ENCODE peak calls at places on chromosomes 5 and 9, in nine cellular contexts. One of them, this sample, is unnamed.

GRCh38 chr9:136328622-136329041 is 1.3 kb downstream of the GPSM1 start:
- DNase-seq in T-helper 2 cell: no peak
- DNase-seq in HuH-7: no peak
- DNase-seq in NCI-H1048: no peak
- DNase-seq in activated T-cell treated with anti-CD3 and anti-CD28 coated beads for 1 hour: no peak
- DNase-seq in substantia nigra: no peak
- DNase-seq in ascending aorta: no peak
- DNase-seq in stimulated activated CD4-positive, alpha-beta T cell treated with anti-CD3 and anti-CD28 coated beads, TNF-alpha, amount 100 ng/mL, for 1 hour: no peak
- DNase-seq in colonic mucosa: no peak
- DNase-seq in this sample: no peak

GRCh38 chr5:131496400-131496713 is 138.7 kb downstream of the RAPGEF6 start:
- DNase-seq in T-helper 2 cell: no peak
- DNase-seq in HuH-7: no peak
- DNase-seq in NCI-H1048: no peak
- DNase-seq in activated T-cell treated with anti-CD3 and anti-CD28 coated beads for 1 hour: no peak
- DNase-seq in substantia nigra: no peak
- DNase-seq in ascending aorta: no peak
- DNase-seq in stimulated activated CD4-positive, alpha-beta T cell treated with anti-CD3 and anti-CD28 coated beads, TNF-alpha, amount 100 ng/mL, for 1 hour: no peak
- DNase-seq in colonic mucosa: no peak
- DNase-seq in this sample: no peak

GRCh38 chr9:73773896-73774295 is 622.2 kb downstream of the ANXA1 start:
- DNase-seq in T-helper 2 cell: no peak
- DNase-seq in HuH-7: no peak
- DNase-seq in NCI-H1048: no peak
- DNase-seq in activated T-cell treated with anti-CD3 and anti-CD28 coated beads for 1 hour: no peak
- DNase-seq in substantia nigra: no peak
- DNase-seq in ascending aorta: no peak
- DNase-seq in stimulated activated CD4-positive, alpha-beta T cell treated with anti-CD3 and anti-CD28 coated beads, TNF-alpha, amount 100 ng/mL, for 1 hour: no peak
- DNase-seq in colonic mucosa: no peak
- DNase-seq in this sample: no peak

GRCh38 chr9:81002242-81002641 is 687.1 kb downstream of the TLE1 start:
- DNase-seq in T-helper 2 cell: no peak
- DNase-seq in HuH-7: no peak
- DNase-seq in NCI-H1048: no peak
- DNase-seq in activated T-cell treated with anti-CD3 and anti-CD28 coated beads for 1 hour: no peak
- DNase-seq in substantia nigra: no peak
- DNase-seq in ascending aorta: no peak
- DNase-seq in stimulated activated CD4-positive, alpha-beta T cell treated with anti-CD3 and anti-CD28 coated beads, TNF-alpha, amount 100 ng/mL, for 1 hour: no peak
- DNase-seq in colonic mucosa: no peak
- DNase-seq in this sample: no peak

GRCh38 chr5:88425124-88425523 is 156.5 kb upstream of the TMEM161B start:
- DNase-seq in T-helper 2 cell: no peak
- DNase-seq in HuH-7: no peak
- DNase-seq in NCI-H1048: no peak
- DNase-seq in activated T-cell treated with anti-CD3 and anti-CD28 coated beads for 1 hour: no peak
- DNase-seq in substantia nigra: no peak
- DNase-seq in ascending aorta: no peak
- DNase-seq in stimulated activated CD4-positive, alpha-beta T cell treated with anti-CD3 and anti-CD28 coated beads, TNF-alpha, amount 100 ng/mL, for 1 hour: no peak
- DNase-seq in colonic mucosa: no peak
- DNase-seq in this sample: no peak

GRCh38 chr9:121609845-121610637 is 41.4 kb upstream of the DAB2IP start:
- DNase-seq in T-helper 2 cell: no peak
- DNase-seq in HuH-7: no peak
- DNase-seq in NCI-H1048: no peak
- DNase-seq in activated T-cell treated with anti-CD3 and anti-CD28 coated beads for 1 hour: no peak
- DNase-seq in substantia nigra: no peak
- DNase-seq in ascending aorta: peak
- DNase-seq in stimulated activated CD4-positive, alpha-beta T cell treated with anti-CD3 and anti-CD28 coated beads, TNF-alpha, amount 100 ng/mL, for 1 hour: no peak
- DNase-seq in colonic mucosa: no peak
- DNase-seq in this sample: no peak

GRCh38 chr5:163498886-163499285 is 6.5 kb upstream of the MAT2B start:
- DNase-seq in T-helper 2 cell: no peak
- DNase-seq in HuH-7: no peak
- DNase-seq in NCI-H1048: no peak
- DNase-seq in activated T-cell treated with anti-CD3 and anti-CD28 coated beads for 1 hour: no peak
- DNase-seq in substantia nigra: no peak
- DNase-seq in ascending aorta: no peak
- DNase-seq in stimulated activated CD4-positive, alpha-beta T cell treated with anti-CD3 and anti-CD28 coated beads, TNF-alpha, amount 100 ng/mL, for 1 hour: no peak
- DNase-seq in colonic mucosa: no peak
- DNase-seq in this sample: no peak

GRCh38 chr9:134058716-134059115 is 9.1 kb downstream of the BRD3 start:
- DNase-seq in T-helper 2 cell: no peak
- DNase-seq in HuH-7: no peak
- DNase-seq in NCI-H1048: no peak
- DNase-seq in activated T-cell treated with anti-CD3 and anti-CD28 coated beads for 1 hour: no peak
- DNase-seq in substantia nigra: no peak
- DNase-seq in ascending aorta: no peak
- DNase-seq in stimulated activated CD4-positive, alpha-beta T cell treated with anti-CD3 and anti-CD28 coated beads, TNF-alpha, amount 100 ng/mL, for 1 hour: no peak
- DNase-seq in colonic mucosa: peak
- DNase-seq in this sample: no peak

GRCh38 chr9:137127301-137128157 is 11.4 kb upstream of the GRIN1 start:
- DNase-seq in T-helper 2 cell: peak
- DNase-seq in HuH-7: no peak
- DNase-seq in NCI-H1048: no peak
- DNase-seq in activated T-cell treated with anti-CD3 and anti-CD28 coated beads for 1 hour: no peak
- DNase-seq in substantia nigra: no peak
- DNase-seq in ascending aorta: no peak
- DNase-seq in stimulated activated CD4-positive, alpha-beta T cell treated with anti-CD3 and anti-CD28 coated beads, TNF-alpha, amount 100 ng/mL, for 1 hour: no peak
- DNase-seq in colonic mucosa: peak
- DNase-seq in this sample: no peak

GRCh38 chr9:304519-305185 is 90.0 kb downstream of the DOCK8 start:
- DNase-seq in T-helper 2 cell: no peak
- DNase-seq in HuH-7: no peak
- DNase-seq in NCI-H1048: no peak
- DNase-seq in activated T-cell treated with anti-CD3 and anti-CD28 coated beads for 1 hour: no peak
- DNase-seq in substantia nigra: no peak
- DNase-seq in ascending aorta: no peak
- DNase-seq in stimulated activated CD4-positive, alpha-beta T cell treated with anti-CD3 and anti-CD28 coated beads, TNF-alpha, amount 100 ng/mL, for 1 hour: no peak
- DNase-seq in colonic mucosa: no peak
- DNase-seq in this sample: no peak

GRCh38 chr9:136178061-136178772 is 26.7 kb downstream of the LHX3 start:
- DNase-seq in T-helper 2 cell: no peak
- DNase-seq in HuH-7: no peak
- DNase-seq in NCI-H1048: no peak
- DNase-seq in activated T-cell treated with anti-CD3 and anti-CD28 coated beads for 1 hour: no peak
- DNase-seq in substantia nigra: no peak
- DNase-seq in ascending aorta: no peak
- DNase-seq in stimulated activated CD4-positive, alpha-beta T cell treated with anti-CD3 and anti-CD28 coated beads, TNF-alpha, amount 100 ng/mL, for 1 hour: no peak
- DNase-seq in colonic mucosa: no peak
- DNase-seq in this sample: no peak

GRCh38 chr5:136023935-136024645 is 4.7 kb upstream of the TGFBI start:
- DNase-seq in T-helper 2 cell: no peak
- DNase-seq in HuH-7: no peak
- DNase-seq in NCI-H1048: no peak
- DNase-seq in activated T-cell treated with anti-CD3 and anti-CD28 coated beads for 1 hour: no peak
- DNase-seq in substantia nigra: no peak
- DNase-seq in ascending aorta: no peak
- DNase-seq in stimulated activated CD4-positive, alpha-beta T cell treated with anti-CD3 and anti-CD28 coated beads, TNF-alpha, amount 100 ng/mL, for 1 hour: no peak
- DNase-seq in colonic mucosa: no peak
- DNase-seq in this sample: no peak

GRCh38 chr9:137820161-137820855 is 57.3 kb upstream of the CACNA1B start:
- DNase-seq in T-helper 2 cell: no peak
- DNase-seq in HuH-7: no peak
- DNase-seq in NCI-H1048: no peak
- DNase-seq in activated T-cell treated with anti-CD3 and anti-CD28 coated beads for 1 hour: no peak
- DNase-seq in substantia nigra: no peak
- DNase-seq in ascending aorta: no peak
- DNase-seq in stimulated activated CD4-positive, alpha-beta T cell treated with anti-CD3 and anti-CD28 coated beads, TNF-alpha, amount 100 ng/mL, for 1 hour: no peak
- DNase-seq in colonic mucosa: no peak
- DNase-seq in this sample: no peak

GRCh38 chr9:76349865-76350264 is 44.4 kb downstream of the RFK start:
- DNase-seq in T-helper 2 cell: no peak
- DNase-seq in HuH-7: no peak
- DNase-seq in NCI-H1048: no peak
- DNase-seq in activated T-cell treated with anti-CD3 and anti-CD28 coated beads for 1 hour: no peak
- DNase-seq in substantia nigra: no peak
- DNase-seq in ascending aorta: no peak
- DNase-seq in stimulated activated CD4-positive, alpha-beta T cell treated with anti-CD3 and anti-CD28 coated beads, TNF-alpha, amount 100 ng/mL, for 1 hour: no peak
- DNase-seq in colonic mucosa: no peak
- DNase-seq in this sample: no peak

GRCh38 chr5:84298628-84299027 is 86.1 kb downstream of the EDIL3 start:
- DNase-seq in T-helper 2 cell: no peak
- DNase-seq in HuH-7: no peak
- DNase-seq in NCI-H1048: no peak
- DNase-seq in activated T-cell treated with anti-CD3 and anti-CD28 coated beads for 1 hour: no peak
- DNase-seq in substantia nigra: no peak
- DNase-seq in ascending aorta: no peak
- DNase-seq in stimulated activated CD4-positive, alpha-beta T cell treated with anti-CD3 and anti-CD28 coated beads, TNF-alpha, amount 100 ng/mL, for 1 hour: no peak
- DNase-seq in colonic mucosa: no peak
- DNase-seq in this sample: no peak

GRCh38 chr9:13529321-13530104 is 250.0 kb upstream of the MPDZ start:
- DNase-seq in T-helper 2 cell: no peak
- DNase-seq in HuH-7: no peak
- DNase-seq in NCI-H1048: no peak
- DNase-seq in activated T-cell treated with anti-CD3 and anti-CD28 coated beads for 1 hour: no peak
- DNase-seq in substantia nigra: no peak
- DNase-seq in ascending aorta: no peak
- DNase-seq in stimulated activated CD4-positive, alpha-beta T cell treated with anti-CD3 and anti-CD28 coated beads, TNF-alpha, amount 100 ng/mL, for 1 hour: no peak
- DNase-seq in colonic mucosa: no peak
- DNase-seq in this sample: no peak

GRCh38 chr9:133509179-133510083 is 15.3 kb downstream of the MYMK start:
- DNase-seq in T-helper 2 cell: no peak
- DNase-seq in HuH-7: peak
- DNase-seq in NCI-H1048: no peak
- DNase-seq in activated T-cell treated with anti-CD3 and anti-CD28 coated beads for 1 hour: no peak
- DNase-seq in substantia nigra: peak
- DNase-seq in ascending aorta: no peak
- DNase-seq in stimulated activated CD4-positive, alpha-beta T cell treated with anti-CD3 and anti-CD28 coated beads, TNF-alpha, amount 100 ng/mL, for 1 hour: no peak
- DNase-seq in colonic mucosa: peak
- DNase-seq in this sample: no peak

GRCh38 chr5:43110606-43111170 is 10.0 kb upstream of the ZNF131 start:
- DNase-seq in T-helper 2 cell: no peak
- DNase-seq in HuH-7: peak
- DNase-seq in NCI-H1048: no peak
- DNase-seq in activated T-cell treated with anti-CD3 and anti-CD28 coated beads for 1 hour: peak
- DNase-seq in substantia nigra: no peak
- DNase-seq in ascending aorta: no peak
- DNase-seq in stimulated activated CD4-positive, alpha-beta T cell treated with anti-CD3 and anti-CD28 coated beads, TNF-alpha, amount 100 ng/mL, for 1 hour: no peak
- DNase-seq in colonic mucosa: peak
- DNase-seq in this sample: no peak

GRCh38 chr9:120924698-120925534 is 1.7 kb downstream of the TRAF1 start:
- DNase-seq in T-helper 2 cell: no peak
- DNase-seq in HuH-7: no peak
- DNase-seq in NCI-H1048: no peak
- DNase-seq in activated T-cell treated with anti-CD3 and anti-CD28 coated beads for 1 hour: peak
- DNase-seq in substantia nigra: no peak
- DNase-seq in ascending aorta: no peak
- DNase-seq in stimulated activated CD4-positive, alpha-beta T cell treated with anti-CD3 and anti-CD28 coated beads, TNF-alpha, amount 100 ng/mL, for 1 hour: no peak
- DNase-seq in colonic mucosa: no peak
- DNase-seq in this sample: no peak

GRCh38 chr5:132641241-132641723 is 16.7 kb upstream of the IL13 start:
- DNase-seq in T-helper 2 cell: no peak
- DNase-seq in HuH-7: no peak
- DNase-seq in NCI-H1048: no peak
- DNase-seq in activated T-cell treated with anti-CD3 and anti-CD28 coated beads for 1 hour: no peak
- DNase-seq in substantia nigra: no peak
- DNase-seq in ascending aorta: no peak
- DNase-seq in stimulated activated CD4-positive, alpha-beta T cell treated with anti-CD3 and anti-CD28 coated beads, TNF-alpha, amount 100 ng/mL, for 1 hour: no peak
- DNase-seq in colonic mucosa: no peak
- DNase-seq in this sample: no peak

GRCh38 chr9:94802795-94803194 is 76.3 kb downstream of the AOPEP start:
- DNase-seq in T-helper 2 cell: no peak
- DNase-seq in HuH-7: no peak
- DNase-seq in NCI-H1048: no peak
- DNase-seq in activated T-cell treated with anti-CD3 and anti-CD28 coated beads for 1 hour: no peak
- DNase-seq in substantia nigra: no peak
- DNase-seq in ascending aorta: no peak
- DNase-seq in stimulated activated CD4-positive, alpha-beta T cell treated with anti-CD3 and anti-CD28 coated beads, TNF-alpha, amount 100 ng/mL, for 1 hour: no peak
- DNase-seq in colonic mucosa: no peak
- DNase-seq in this sample: no peak

GRCh38 chr5:82347213-82347947 is 69.2 kb upstream of the RPS23 start:
- DNase-seq in T-helper 2 cell: no peak
- DNase-seq in HuH-7: no peak
- DNase-seq in NCI-H1048: no peak
- DNase-seq in activated T-cell treated with anti-CD3 and anti-CD28 coated beads for 1 hour: no peak
- DNase-seq in substantia nigra: peak
- DNase-seq in ascending aorta: no peak
- DNase-seq in stimulated activated CD4-positive, alpha-beta T cell treated with anti-CD3 and anti-CD28 coated beads, TNF-alpha, amount 100 ng/mL, for 1 hour: no peak
- DNase-seq in colonic mucosa: no peak
- DNase-seq in this sample: no peak

GRCh38 chr9:21030389-21031035 is 928 bp downstream of the HACD4 start:
- DNase-seq in T-helper 2 cell: peak
- DNase-seq in HuH-7: no peak
- DNase-seq in NCI-H1048: no peak
- DNase-seq in activated T-cell treated with anti-CD3 and anti-CD28 coated beads for 1 hour: no peak
- DNase-seq in substantia nigra: no peak
- DNase-seq in ascending aorta: no peak
- DNase-seq in stimulated activated CD4-positive, alpha-beta T cell treated with anti-CD3 and anti-CD28 coated beads, TNF-alpha, amount 100 ng/mL, for 1 hour: no peak
- DNase-seq in colonic mucosa: no peak
- DNase-seq in this sample: no peak

GRCh38 chr5:78837836-78838235 is 147.3 kb downstream of the ARSB start:
- DNase-seq in T-helper 2 cell: no peak
- DNase-seq in HuH-7: no peak
- DNase-seq in NCI-H1048: no peak
- DNase-seq in activated T-cell treated with anti-CD3 and anti-CD28 coated beads for 1 hour: no peak
- DNase-seq in substantia nigra: no peak
- DNase-seq in ascending aorta: no peak
- DNase-seq in stimulated activated CD4-positive, alpha-beta T cell treated with anti-CD3 and anti-CD28 coated beads, TNF-alpha, amount 100 ng/mL, for 1 hour: no peak
- DNase-seq in colonic mucosa: no peak
- DNase-seq in this sample: no peak

GRCh38 chr9:75197521-75197920 is 109.2 kb downstream of the OSTF1 start:
- DNase-seq in T-helper 2 cell: no peak
- DNase-seq in HuH-7: no peak
- DNase-seq in NCI-H1048: no peak
- DNase-seq in activated T-cell treated with anti-CD3 and anti-CD28 coated beads for 1 hour: no peak
- DNase-seq in substantia nigra: no peak
- DNase-seq in ascending aorta: no peak
- DNase-seq in stimulated activated CD4-positive, alpha-beta T cell treated with anti-CD3 and anti-CD28 coated beads, TNF-alpha, amount 100 ng/mL, for 1 hour: no peak
- DNase-seq in colonic mucosa: no peak
- DNase-seq in this sample: no peak

GRCh38 chr9:70569070-70569772 is 154.8 kb upstream of the KLF9 start:
- DNase-seq in T-helper 2 cell: no peak
- DNase-seq in HuH-7: no peak
- DNase-seq in NCI-H1048: no peak
- DNase-seq in activated T-cell treated with anti-CD3 and anti-CD28 coated beads for 1 hour: no peak
- DNase-seq in substantia nigra: no peak
- DNase-seq in ascending aorta: no peak
- DNase-seq in stimulated activated CD4-positive, alpha-beta T cell treated with anti-CD3 and anti-CD28 coated beads, TNF-alpha, amount 100 ng/mL, for 1 hour: no peak
- DNase-seq in colonic mucosa: no peak
- DNase-seq in this sample: no peak

GRCh38 chr5:173581408-173582197 is 34.8 kb downstream of the BOD1 start:
- DNase-seq in T-helper 2 cell: no peak
- DNase-seq in HuH-7: peak
- DNase-seq in NCI-H1048: no peak
- DNase-seq in activated T-cell treated with anti-CD3 and anti-CD28 coated beads for 1 hour: peak
- DNase-seq in substantia nigra: no peak
- DNase-seq in ascending aorta: no peak
- DNase-seq in stimulated activated CD4-positive, alpha-beta T cell treated with anti-CD3 and anti-CD28 coated beads, TNF-alpha, amount 100 ng/mL, for 1 hour: peak
- DNase-seq in colonic mucosa: peak
- DNase-seq in this sample: peak

GRCh38 chr5:59722875-59723274 is 170.7 kb downstream of the PDE4D start:
- DNase-seq in T-helper 2 cell: no peak
- DNase-seq in HuH-7: no peak
- DNase-seq in NCI-H1048: no peak
- DNase-seq in activated T-cell treated with anti-CD3 and anti-CD28 coated beads for 1 hour: no peak
- DNase-seq in substantia nigra: no peak
- DNase-seq in ascending aorta: no peak
- DNase-seq in stimulated activated CD4-positive, alpha-beta T cell treated with anti-CD3 and anti-CD28 coated beads, TNF-alpha, amount 100 ng/mL, for 1 hour: no peak
- DNase-seq in colonic mucosa: no peak
- DNase-seq in this sample: no peak

GRCh38 chr9:133351908-133352634 is 4.1 kb downstream of the RPL7A start:
- DNase-seq in T-helper 2 cell: no peak
- DNase-seq in HuH-7: peak
- DNase-seq in NCI-H1048: no peak
- DNase-seq in activated T-cell treated with anti-CD3 and anti-CD28 coated beads for 1 hour: no peak
- DNase-seq in substantia nigra: no peak
- DNase-seq in ascending aorta: no peak
- DNase-seq in stimulated activated CD4-positive, alpha-beta T cell treated with anti-CD3 and anti-CD28 coated beads, TNF-alpha, amount 100 ng/mL, for 1 hour: no peak
- DNase-seq in colonic mucosa: peak
- DNase-seq in this sample: no peak

GRCh38 chr9:98720402-98720801 is 11.7 kb upstream of the GABBR2 start:
- DNase-seq in T-helper 2 cell: no peak
- DNase-seq in HuH-7: no peak
- DNase-seq in NCI-H1048: no peak
- DNase-seq in activated T-cell treated with anti-CD3 and anti-CD28 coated beads for 1 hour: no peak
- DNase-seq in substantia nigra: no peak
- DNase-seq in ascending aorta: no peak
- DNase-seq in stimulated activated CD4-positive, alpha-beta T cell treated with anti-CD3 and anti-CD28 coated beads, TNF-alpha, amount 100 ng/mL, for 1 hour: no peak
- DNase-seq in colonic mucosa: no peak
- DNase-seq in this sample: no peak

GRCh38 chr5:113117543-113118110 is 141.0 kb downstream of the DCP2 start:
- DNase-seq in T-helper 2 cell: no peak
- DNase-seq in HuH-7: no peak
- DNase-seq in NCI-H1048: no peak
- DNase-seq in activated T-cell treated with anti-CD3 and anti-CD28 coated beads for 1 hour: no peak
- DNase-seq in substantia nigra: no peak
- DNase-seq in ascending aorta: no peak
- DNase-seq in stimulated activated CD4-positive, alpha-beta T cell treated with anti-CD3 and anti-CD28 coated beads, TNF-alpha, amount 100 ng/mL, for 1 hour: no peak
- DNase-seq in colonic mucosa: no peak
- DNase-seq in this sample: no peak

This sample was measured in central memory CD8-positive, alpha-beta T cell.